ENCODE peak calls at places on chromosomes 1 and 21, in eight cellular contexts. V, F, U, S, H, X, R and P are unnamed samples.

GRCh38 chr1:227773558-227773957 is 38.3 kb downstream of the SNAP47 start:
- DNase-seq in R (peak), S (no peak), V (no peak), X (no peak), U (no peak), F (no peak), H (no peak), P (no peak)

GRCh38 chr1:19361231-19362147 is 49.4 kb downstream of the SLC66A1 start:
- DNase-seq in U (no peak), F (no peak), V (peak), R (peak), X (no peak), S (no peak), H (no peak), P (no peak)

GRCh38 chr1:20143318-20143717 is 4.2 kb downstream of the PLA2G2F start:
- DNase-seq in F (no peak), U (no peak), V (no peak), X (no peak), S (no peak), R (peak), H (no peak), P (no peak)

GRCh38 chr1:242057745-242058115 is 58.8 kb upstream of the MAP1LC3C start:
- DNase-seq in V (no peak), H (no peak), S (no peak), U (no peak), F (no peak), X (no peak), R (no peak), P (no peak)

GRCh38 chr1:3483380-3483779 is 28.9 kb downstream of the ARHGEF16 start:
- DNase-seq in H (no peak), S (no peak), F (no peak), V (no peak), X (no peak), U (no peak), R (no peak), P (no peak)

GRCh38 chr1:203455706-203456105 is 19.9 kb upstream of the PRELP start:
- DNase-seq in U (no peak), V (no peak), S (no peak), R (no peak), F (no peak), X (no peak), H (peak), P (no peak)

GRCh38 chr21:25428537-25428936 is 178.7 kb downstream of the MRPL39 start:
- DNase-seq in X (no peak), S (no peak), U (no peak), R (no peak), F (no peak), H (no peak), V (no peak), P (no peak)

GRCh38 chr1:7042322-7043231 is 257.3 kb downstream of the CAMTA1 start:
- DNase-seq in H (peak), V (peak), F (no peak), U (no peak), S (no peak), R (peak), X (no peak), P (no peak)

GRCh38 chr1:6445062-6445763 is 20.6 kb downstream of the ESPN start:
- DNase-seq in U (no peak), X (no peak), H (peak), F (no peak), R (peak), S (no peak), V (peak), P (no peak)

GRCh38 chr1:247077768-247078314 is 770 bp downstream of the ZNF670 start:
- DNase-seq in S (no peak), H (peak), U (no peak), X (no peak), R (no peak), F (no peak), V (peak), P (no peak)

GRCh38 chr1:203534526-203534925 is 40.6 kb downstream of the OPTC start:
- DNase-seq in S (no peak), H (no peak), F (no peak), R (peak), U (no peak), X (peak), V (peak), P (no peak)

GRCh38 chr1:53344921-53345838 is 17.3 kb upstream of the LRP8 start:
- DNase-seq in X (no peak), S (no peak), F (no peak), H (no peak), U (no peak), V (no peak), R (no peak), P (peak)

GRCh38 chr1:184973308-184974085 is 811 bp downstream of the NIBAN1 start:
- DNase-seq in H (no peak), F (peak), S (no peak), R (peak), X (no peak), U (peak), V (peak), P (no peak)

GRCh38 chr21:43971992-43972255 is 40.2 kb upstream of the TRAPPC10 start:
- DNase-seq in U (no peak), X (no peak), S (no peak), V (no peak), F (no peak), H (no peak), R (no peak), P (no peak)

GRCh38 chr1:94538243-94538827 is 3.2 kb downstream of the F3 start:
- DNase-seq in F (no peak), R (no peak), V (no peak), X (no peak), H (no peak), S (no peak), U (no peak), P (no peak)

DNA sequence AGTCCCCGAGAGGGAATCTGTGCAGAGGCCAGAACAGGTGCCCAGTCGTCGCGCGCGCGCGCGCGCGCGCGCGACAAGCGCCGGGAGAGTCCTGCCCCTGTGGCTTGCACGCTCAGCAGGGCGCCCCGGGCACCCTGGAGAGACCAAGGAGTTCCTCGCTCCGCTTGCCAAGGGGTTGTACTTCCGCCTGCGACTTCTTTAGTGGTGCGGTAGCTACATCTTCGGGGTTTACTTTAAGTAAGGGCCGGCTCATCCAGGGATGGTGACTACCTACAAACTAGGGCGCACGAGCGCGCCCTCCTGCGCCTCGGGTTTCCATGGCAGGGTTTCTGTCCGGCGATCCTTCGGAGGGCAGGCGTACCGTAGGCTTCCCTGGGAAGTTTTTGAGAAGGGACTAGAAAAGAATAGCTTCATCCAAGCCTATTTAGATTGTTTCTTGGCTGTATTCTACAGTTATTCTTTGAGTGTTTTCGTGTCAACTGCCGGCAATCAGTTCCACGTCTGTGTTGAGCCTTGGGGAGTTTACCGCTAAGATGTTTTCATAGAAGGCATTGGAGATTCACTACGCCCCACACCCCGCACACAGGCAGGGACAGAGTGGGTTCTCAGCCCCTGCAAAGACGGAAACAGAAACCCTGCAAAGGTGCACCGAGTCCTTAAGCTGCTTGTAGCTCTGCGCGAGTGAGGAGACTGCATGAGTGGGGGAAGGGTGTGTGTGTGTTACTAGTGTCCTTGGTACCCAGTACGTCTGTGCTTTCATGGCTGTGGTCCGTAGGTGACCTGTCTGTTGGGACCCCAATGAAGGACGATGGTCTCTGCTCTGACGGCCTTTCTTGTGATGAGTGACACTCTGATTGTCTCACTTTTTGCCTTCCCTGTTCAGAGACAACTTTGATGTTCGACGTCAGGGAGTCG is 1.7 kb downstream of the LHX4 start:
- DNase-seq in F (no peak), U (no peak), R (peak), X (no peak), V (peak), S (no peak), H (peak), P (no peak)
- TF ChIP-seq CTCF in F (no peak), U (no peak), R (no peak), X (no peak), V (no peak), S (no peak), H (peak), P (no peak)

DNA sequence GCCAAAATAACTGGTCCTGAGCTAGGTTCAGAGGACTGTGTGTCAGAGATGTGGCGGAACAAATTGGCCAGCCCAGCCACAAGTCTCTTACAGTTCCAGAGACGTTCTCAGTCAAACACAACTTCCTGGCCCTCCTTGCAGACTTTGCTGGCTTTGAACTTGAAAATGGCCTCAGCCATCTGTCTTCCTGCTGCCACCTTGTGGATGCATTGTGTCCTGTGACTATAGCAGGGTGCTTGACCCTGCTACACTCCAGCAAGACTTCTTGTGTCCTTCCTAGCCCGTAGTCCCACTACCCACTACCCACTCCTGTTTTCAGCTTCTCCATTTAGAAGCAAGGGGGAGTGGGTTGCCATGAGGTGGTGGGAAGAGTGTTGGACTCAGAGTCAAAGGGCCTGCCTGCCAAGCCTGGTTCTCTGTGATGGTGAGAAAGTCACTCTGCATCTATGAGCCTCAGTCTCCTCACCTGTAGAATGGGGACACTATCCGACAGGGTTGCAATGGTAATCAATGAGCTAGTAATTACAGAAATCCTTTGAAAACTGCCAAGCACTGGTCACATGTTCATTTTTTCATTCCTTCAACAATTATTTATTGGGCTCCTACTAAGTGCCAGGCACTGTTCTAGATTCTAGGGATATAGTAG is 109.9 kb downstream of the IGSF21 start:
- DNase-seq in R (peak), U (peak), S (no peak), F (no peak), H (peak), X (no peak), V (no peak), P (no peak)
- TF ChIP-seq CTCF in R (peak), U (peak), S (no peak), F (no peak), H (peak), X (peak), V (peak), P (no peak)

GRCh38 chr1:218346391-218347204 is 1.5 kb downstream of the TGFB2 start:
- DNase-seq in F (no peak), U (peak), H (no peak), S (no peak), X (no peak), R (peak), V (peak), P (no peak)

GRCh38 chr1:218345673-218346390 is 696 bp downstream of the TGFB2 start:
- DNase-seq in X (no peak), H (peak), F (no peak), V (peak), S (no peak), U (peak), R (peak), P (no peak)

GRCh38 chr1:218347316-218347712 is 2.2 kb downstream of the TGFB2 start:
- DNase-seq in S (no peak), X (no peak), F (no peak), V (peak), H (no peak), U (no peak), R (no peak), P (no peak)

GRCh38 chr1:218347713-218348627 is 2.8 kb downstream of the TGFB2 start:
- DNase-seq in R (no peak), S (no peak), V (peak), F (no peak), H (no peak), U (no peak), X (no peak), P (no peak)

GRCh38 chr1:218344814-218345672 is at the start of gene TGFB2:
- DNase-seq in X (no peak), R (no peak), U (peak), H (no peak), S (no peak), F (no peak), V (peak), P (no peak)
- TF ChIP-seq CTCF in X (peak), R (peak), U (no peak), H (no peak), S (no peak), F (no peak), V (peak), P (no peak)

GRCh38 chr21:34688145-34688544 is 19.4 kb downstream of the CLIC6 start:
- DNase-seq in X (no peak), R (peak), H (peak), S (no peak), U (no peak), F (no peak), V (peak), P (peak)
- TF ChIP-seq CTCF in X (no peak), R (no peak), H (peak), S (no peak), U (no peak), F (no peak), V (peak), P (peak)

GRCh38 chr1:233248014-233248413 is 47.5 kb downstream of the PCNX2 start:
- DNase-seq in U (no peak), H (no peak), V (no peak), R (no peak), S (no peak), X (no peak), F (no peak), P (no peak)

GRCh38 chr1:233253231-233254038 is 42.1 kb downstream of the PCNX2 start:
- DNase-seq in V (no peak), F (no peak), H (no peak), S (no peak), U (no peak), X (no peak), R (no peak), P (no peak)

GRCh38 chr1:233254039-233254362 is 41.5 kb downstream of the PCNX2 start:
- DNase-seq in F (no peak), H (no peak), X (no peak), S (no peak), U (no peak), V (no peak), R (no peak), P (no peak)

GRCh38 chr1:233252436-233252835 is 43.1 kb downstream of the PCNX2 start:
- DNase-seq in R (no peak), H (no peak), V (no peak), X (no peak), S (no peak), U (no peak), F (no peak), P (no peak)

DNA sequence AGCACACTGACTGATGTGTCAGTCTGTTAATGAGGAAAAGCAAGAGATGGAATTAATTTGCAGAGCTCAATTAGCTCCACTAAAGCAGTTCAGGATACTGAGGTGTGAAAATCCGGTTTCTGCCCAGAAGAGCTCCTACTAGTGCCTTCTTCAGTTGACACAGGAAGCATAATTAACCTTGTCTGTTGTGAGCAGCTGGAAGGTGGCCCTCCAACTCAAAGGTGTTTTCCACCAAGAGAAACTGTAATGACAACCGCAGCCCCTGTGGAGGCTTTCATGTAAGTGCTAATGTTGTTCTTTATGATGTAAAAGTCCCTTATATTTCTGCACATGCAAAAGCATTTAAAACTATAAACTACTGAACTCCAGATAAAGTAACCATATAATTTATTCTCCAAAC is 44.2 kb downstream of the PCNX2 start:
- DNase-seq in H (no peak), V (no peak), S (no peak), F (no peak), U (no peak), X (no peak), R (no peak), P (no peak)
- TF ChIP-seq CTCF in H (no peak), V (no peak), S (no peak), F (no peak), U (no peak), X (no peak), R (no peak), P (no peak)

GRCh38 chr1:87151500-87152421 is 176.9 kb upstream of the LMO4 start:
- DNase-seq in S (no peak), V (peak), X (no peak), H (peak), F (peak), R (peak), U (peak), P (peak)
- TF ChIP-seq CTCF in S (peak), V (peak), X (peak), H (peak), F (no peak), R (peak), U (peak), P (no peak)

DNA sequence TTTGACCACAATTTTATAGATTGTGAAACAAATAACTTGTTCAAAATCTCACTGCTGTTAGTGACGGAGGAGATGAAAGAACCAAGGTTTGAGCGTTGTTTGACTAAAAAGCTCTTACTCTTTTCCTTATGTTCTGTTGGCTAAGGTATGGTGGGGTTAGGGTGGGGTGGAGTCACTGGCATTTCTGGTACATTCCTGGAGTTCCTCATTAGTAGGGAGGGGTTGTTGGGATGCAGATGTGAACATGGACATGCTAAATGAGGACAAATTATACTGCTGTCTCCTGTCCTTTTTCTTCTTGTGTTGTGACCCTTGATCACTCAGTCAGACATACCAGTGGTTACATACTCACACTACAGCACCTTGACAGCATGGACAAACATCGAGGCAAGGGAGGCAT is 26.2 kb upstream of the CD1D start:
- DNase-seq in V (no peak), F (no peak), X (no peak), R (no peak), S (no peak), H (no peak), U (no peak), P (no peak)
- TF ChIP-seq CTCF in V (no peak), F (no peak), X (no peak), R (no peak), S (no peak), H (no peak), U (no peak), P (no peak)